ENCODE peak calls at places on chromosome 15, in four cellular contexts. S, I, K and W are unnamed samples.
A peak's percentile ranks its signal among the peaks of the same experiment; 100 is the strongest.

GRCh38 chr15:69014454-69014853 is at the start of gene NOX5:
- DNase-seq in S (no peak), I (no peak), K (no peak), W (peak; percentile 27)

GRCh38 chr15:92880796-92881569 is 19.1 kb upstream of the CHD2 start:
- DNase-seq in S (no peak), I (no peak), K (no peak), W (no peak)

GRCh38 chr15:86203462-86203861 is 123.8 kb downstream of the AGBL1 start:
- DNase-seq in S (no peak), I (no peak), K (no peak), W (no peak)

GRCh38 chr15:83919319-83919830 is 265.5 kb downstream of the ADAMTSL3 start:
- DNase-seq in S (no peak), I (no peak), K (peak; percentile 71), W (no peak)

GRCh38 chr15:57395292-57395691 is 19.0 kb downstream of the CGNL1 start:
- DNase-seq in S (no peak), I (no peak), K (peak; percentile 13), W (no peak)

GRCh38 chr15:48965972-48966371 is 2.3 kb upstream of the SHC4 start:
- DNase-seq in S (no peak), I (peak; percentile 52), K (peak; percentile 33), W (no peak)

GRCh38 chr15:46786886-46787285 is 930.4 kb upstream of the SEMA6D start:
- DNase-seq in S (no peak), I (no peak), K (no peak), W (no peak)

GRCh38 chr15:35784745-35785144 is 238.8 kb upstream of the DPH6 start:
- DNase-seq in S (no peak), I (peak; percentile 15), K (no peak), W (no peak)

GRCh38 chr15:47035756-47036155 is 681.5 kb upstream of the SEMA6D start:
- DNase-seq in S (no peak), I (no peak), K (no peak), W (no peak)

GRCh38 chr15:99566157-99566900 is 545 bp downstream of the MEF2A start:
- DNase-seq in S (no peak), I (peak; percentile 52), K (no peak), W (no peak)

GRCh38 chr15:33207646-33208045 is 13.1 kb upstream of the FMN1 start:
- DNase-seq in S (no peak), I (no peak), K (no peak), W (no peak)

DNA sequence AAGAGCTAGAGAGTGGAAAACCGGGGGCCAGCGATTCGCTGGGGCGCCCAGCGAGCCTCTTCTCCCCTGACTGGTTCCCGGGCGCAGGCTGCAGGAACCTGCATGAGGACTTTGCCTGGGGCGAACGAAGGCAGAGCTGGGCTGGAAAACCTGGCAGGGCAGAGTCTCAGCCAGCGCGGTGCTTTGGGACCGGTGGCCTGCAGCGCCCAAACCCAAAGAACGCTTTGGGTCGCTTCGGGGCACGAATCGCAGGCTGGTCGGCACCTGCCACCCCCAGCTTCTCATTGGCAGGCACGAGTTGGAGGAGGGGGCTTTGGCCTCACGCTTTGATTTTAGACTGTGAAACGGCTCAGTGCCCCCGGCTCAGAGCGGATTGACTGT is 3.0 kb downstream of the ONECUT1 start:
- DNase-seq in S (no peak), I (no peak), K (no peak), W (no peak)
- TF ChIP-seq EZH2 in S (no peak), I (no peak), K (no peak), W (no peak)

GRCh38 chr15:40358492-40359353 is 704 bp downstream of the DISP2 start:
- DNase-seq in S (no peak), I (peak; percentile 61), K (no peak), W (no peak)
- TF ChIP-seq TAF1 in S (no peak), I (no peak), K (no peak), W (no peak)

DNA sequence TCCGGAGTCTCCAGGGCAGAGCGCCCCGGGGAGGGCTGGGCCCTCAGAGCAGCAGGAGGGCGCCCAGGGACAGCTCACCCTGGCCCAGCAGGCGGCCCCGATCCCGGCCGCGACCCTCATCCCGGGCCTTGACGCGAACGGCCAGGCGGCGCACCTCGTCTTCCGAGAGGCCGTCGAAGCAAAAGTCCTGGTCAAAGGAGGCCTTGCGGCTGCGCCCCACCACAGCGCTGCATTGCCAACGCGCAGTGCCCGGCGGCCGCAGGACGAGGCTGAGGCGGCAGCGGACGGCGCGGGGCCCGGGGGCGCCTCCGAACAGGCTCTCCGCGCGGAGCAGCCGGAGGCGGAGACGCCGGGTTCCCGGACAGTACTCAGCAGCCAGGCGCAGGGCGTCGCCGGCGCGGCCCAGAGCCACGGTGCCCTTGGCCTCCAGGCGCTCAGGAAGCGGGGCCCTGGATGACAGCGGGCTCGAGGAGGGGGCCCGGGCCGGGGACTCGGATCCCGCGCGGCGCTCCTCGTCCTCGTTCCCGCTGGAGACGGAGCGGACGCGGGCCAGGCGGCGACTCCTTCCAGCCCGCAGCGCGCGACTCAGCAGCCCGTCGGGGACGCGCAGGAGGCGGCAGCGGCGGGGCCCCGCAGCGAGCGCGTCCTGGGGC is 1.1 kb downstream of the C2CD4B start:
- DNase-seq in S (no peak), I (no peak), K (no peak), W (peak; percentile 74)
- TF ChIP-seq EZH2 in S (no peak), I (no peak), K (no peak), W (peak; percentile 39)

DNA sequence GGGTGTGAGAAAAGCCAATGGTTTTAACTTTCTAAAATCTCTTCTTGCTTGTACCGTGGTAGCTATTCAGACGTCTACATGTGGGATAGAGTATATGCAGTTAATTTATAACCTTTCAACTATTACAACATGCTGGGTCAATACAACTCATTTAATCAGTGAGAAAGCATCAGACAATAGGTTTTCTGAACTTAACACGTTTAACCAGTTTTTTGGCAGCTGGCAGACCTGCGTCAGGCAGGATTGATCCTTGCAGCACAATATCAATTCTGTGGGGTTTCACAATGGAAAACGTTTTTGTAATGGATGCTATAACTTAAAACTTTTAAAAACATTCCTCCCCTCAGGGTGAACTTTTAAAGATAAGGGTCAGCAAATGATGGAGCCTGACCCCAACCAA is 6.5 kb downstream of the GNB5 start:
- DNase-seq in S (peak; percentile 29), I (no peak), K (no peak), W (no peak)
- TF ChIP-seq TAF1 in S (no peak), I (no peak), K (no peak), W (no peak)

GRCh38 chr15:50777045-50777444 is 11.5 kb upstream of the SPPL2A start:
- DNase-seq in S (no peak), I (no peak), K (no peak), W (no peak)
- TF ChIP-seq EZH2 in S (no peak), I (no peak), K (no peak), W (no peak)

GRCh38 chr15:70976856-70977255 is 84.2 kb downstream of the LRRC49 start:
- DNase-seq in S (no peak), I (no peak), K (no peak), W (no peak)

GRCh38 chr15:70974004-70974832 is 81.6 kb downstream of the LRRC49 start:
- DNase-seq in S (peak; percentile 18), I (peak; percentile 14), K (no peak), W (no peak)
- TF ChIP-seq TAF1 in S (no peak), I (no peak), K (no peak), W (no peak)

GRCh38 chr15:89414571-89414970 is 79.9 kb upstream of the POLG start:
- DNase-seq in S (no peak), I (no peak), K (no peak), W (no peak)

GRCh38 chr15:89413877-89414276 is 79.3 kb upstream of the POLG start:
- DNase-seq in S (no peak), I (no peak), K (no peak), W (no peak)

GRCh38 chr15:89417206-89417725 is 79.1 kb downstream of the RHCG start:
- DNase-seq in S (no peak), I (no peak), K (no peak), W (no peak)

GRCh38 chr15:89419370-89419984 is 76.9 kb downstream of the RHCG start:
- DNase-seq in S (peak; percentile 18), I (peak; percentile 65), K (no peak), W (peak; percentile 95)

GRCh38 chr15:89416339-89417183 is 79.8 kb downstream of the RHCG start:
- DNase-seq in S (peak; percentile 66), I (peak; percentile 86), K (no peak), W (peak; percentile 100)
- TF ChIP-seq EZH2 in S (no peak), I (no peak), K (no peak), W (peak; percentile 65)

DNA sequence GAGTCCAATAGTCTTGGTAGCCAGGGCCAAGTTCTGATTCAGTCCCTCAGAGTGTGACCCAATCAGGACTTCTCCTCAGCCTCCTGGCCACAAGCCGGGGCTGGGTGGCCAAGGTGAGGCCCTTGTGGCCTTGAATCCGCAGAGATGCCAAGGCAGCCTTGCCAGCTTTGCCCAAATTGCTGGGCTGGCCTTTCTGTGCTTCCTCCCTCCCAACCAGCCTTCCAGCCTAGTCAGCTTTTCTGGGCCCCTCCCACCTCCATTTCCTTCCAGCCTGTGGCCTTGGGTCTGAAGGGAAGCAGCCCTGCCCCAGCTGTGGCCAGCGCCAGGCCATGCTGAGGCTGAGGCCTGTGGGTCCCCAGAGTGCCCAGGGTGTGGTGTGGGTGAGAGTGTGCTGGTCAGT is 34.3 kb upstream of the ANKDD1A start:
- DNase-seq in S (no peak), I (no peak), K (no peak), W (no peak)
- TF ChIP-seq TAF1 in S (no peak), I (no peak), K (no peak), W (no peak)

DNA sequence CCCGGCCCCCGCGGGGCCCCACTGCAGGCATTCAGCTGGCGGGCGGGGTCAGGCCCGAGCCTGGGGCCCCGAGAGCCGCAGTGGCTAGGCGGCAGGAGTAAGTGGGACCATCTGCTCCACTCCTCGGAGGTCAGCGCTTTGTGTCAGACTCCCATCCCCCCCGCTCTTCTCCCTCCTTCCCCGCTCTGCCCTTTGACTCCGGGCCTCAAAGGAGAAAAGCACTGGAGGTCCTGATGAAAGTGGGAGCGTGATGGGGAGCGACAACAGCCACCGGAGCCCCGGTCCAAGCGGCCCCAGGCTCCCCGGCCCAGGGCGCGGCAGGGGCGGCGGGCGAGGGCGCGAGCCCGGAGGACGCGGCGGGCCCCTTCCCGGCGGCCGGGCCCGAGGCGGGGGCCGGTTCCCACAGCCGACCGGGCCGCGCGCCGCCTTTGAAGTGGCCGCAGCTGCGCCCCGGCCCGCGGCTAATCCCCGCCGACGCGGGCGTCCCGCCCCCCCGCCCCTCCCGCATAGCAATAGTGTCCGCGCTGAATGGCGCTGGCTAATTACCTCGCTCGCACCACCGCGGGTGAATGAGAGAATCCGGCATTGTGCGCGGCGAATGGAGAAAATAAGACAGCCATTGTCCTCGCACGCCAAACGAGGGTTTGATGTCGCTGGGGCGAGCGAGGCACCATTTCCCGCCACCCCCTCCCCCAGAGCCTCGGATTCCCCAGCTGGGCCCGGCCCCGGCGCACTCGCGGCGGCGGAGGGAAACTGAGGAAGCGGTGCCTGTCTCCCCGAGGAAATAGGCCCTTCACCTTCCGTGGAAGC is 22.4 kb downstream of the IGDCC3 start:
- DNase-seq in S (peak; percentile 29), I (no peak), K (no peak), W (peak; percentile 63)
- TF ChIP-seq EZH2 in S (no peak), I (no peak), K (no peak), W (peak; percentile 26)

DNA sequence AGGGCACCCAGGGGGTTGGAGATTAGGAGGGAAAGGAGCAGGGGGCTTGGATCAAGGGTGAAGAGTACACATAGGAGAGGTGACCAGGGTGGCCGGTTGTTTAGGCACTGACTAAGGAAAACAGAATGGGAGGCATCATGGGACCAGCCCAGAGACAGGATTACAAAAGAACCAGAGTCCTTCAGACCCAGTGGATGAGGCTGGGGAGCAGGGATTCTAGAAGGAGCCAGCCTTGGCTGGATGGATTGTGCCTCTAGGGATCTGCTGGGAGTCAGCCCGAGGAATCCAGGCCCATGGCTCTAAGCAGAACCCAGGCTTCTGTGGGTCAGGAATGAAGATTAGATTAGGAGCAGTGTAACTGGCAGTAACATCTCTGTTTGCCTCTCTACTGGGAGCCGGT is 98.6 kb downstream of the ARNT2 start:
- DNase-seq in S (no peak), I (no peak), K (no peak), W (no peak)
- TF ChIP-seq TAF1 in S (no peak), I (no peak), K (no peak), W (no peak)